ENCODE peak calls at places on chromosome 22, in five cellular contexts. One of them, this sample, is unnamed.

GRCh38 chr22:50326959-50327710 is at the start of gene DENND6B:
- DNase-seq in H9: peak
- DNase-seq in suprapubic skin: no peak
- DNase-seq in fibroblast of lung: peak
- DNase-seq in right lobe of liver: peak
- DNase-seq in this sample: peak

GRCh38 chr22:35558031-35558430 is 17.4 kb downstream of the RASD2 start:
- DNase-seq in suprapubic skin: no peak
- DNase-seq in fibroblast of lung: no peak
- DNase-seq in H9: no peak
- DNase-seq in right lobe of liver: no peak
- DNase-seq in this sample: no peak

GRCh38 chr22:48065852-48066251 is 1303.4 kb downstream of the TBC1D22A start:
- DNase-seq in right lobe of liver: no peak
- DNase-seq in fibroblast of lung: no peak
- DNase-seq in H9: no peak
- DNase-seq in suprapubic skin: no peak
- DNase-seq in this sample: no peak

GRCh38 chr22:36197065-36197440 is 4.6 kb downstream of the APOL4 start:
- DNase-seq in H9: peak
- DNase-seq in right lobe of liver: no peak
- DNase-seq in fibroblast of lung: peak
- DNase-seq in suprapubic skin: no peak
- DNase-seq in this sample: peak

GRCh38 chr22:26360169-26360885 is 68.7 kb upstream of the ASPHD2 start:
- DNase-seq in H9: peak
- DNase-seq in suprapubic skin: no peak
- DNase-seq in right lobe of liver: peak
- DNase-seq in fibroblast of lung: peak
- DNase-seq in this sample: peak

GRCh38 chr22:27867114-27867957 is 51.7 kb downstream of the PITPNB start:
- DNase-seq in suprapubic skin: no peak
- DNase-seq in fibroblast of lung: no peak
- DNase-seq in right lobe of liver: no peak
- DNase-seq in H9: no peak
- DNase-seq in this sample: no peak

GRCh38 chr22:37273126-37273845 is 9.0 kb upstream of the CYTH4 start:
- DNase-seq in right lobe of liver: peak
- DNase-seq in suprapubic skin: no peak
- DNase-seq in fibroblast of lung: peak
- DNase-seq in H9: no peak
- DNase-seq in this sample: no peak

GRCh38 chr22:50272103-50272782 is 2.1 kb upstream of the MAPK11 start:
- DNase-seq in H9: no peak
- DNase-seq in fibroblast of lung: no peak
- DNase-seq in right lobe of liver: no peak
- DNase-seq in suprapubic skin: no peak
- DNase-seq in this sample: no peak

GRCh38 chr22:46769191-46769675 is 6.8 kb downstream of the TBC1D22A start:
- DNase-seq in suprapubic skin: no peak
- DNase-seq in H9: no peak
- DNase-seq in right lobe of liver: no peak
- DNase-seq in fibroblast of lung: no peak
- DNase-seq in this sample: peak

GRCh38 chr22:35892192-35892591 is 136.4 kb downstream of the RBFOX2 start:
- DNase-seq in fibroblast of lung: peak
- DNase-seq in H9: no peak
- DNase-seq in right lobe of liver: no peak
- DNase-seq in suprapubic skin: no peak
- DNase-seq in this sample: no peak

GRCh38 chr22:36430863-36431262 is 43.1 kb upstream of the MYH9 start:
- DNase-seq in suprapubic skin: no peak
- DNase-seq in H9: no peak
- DNase-seq in right lobe of liver: no peak
- DNase-seq in fibroblast of lung: no peak
- DNase-seq in this sample: no peak

DNA sequence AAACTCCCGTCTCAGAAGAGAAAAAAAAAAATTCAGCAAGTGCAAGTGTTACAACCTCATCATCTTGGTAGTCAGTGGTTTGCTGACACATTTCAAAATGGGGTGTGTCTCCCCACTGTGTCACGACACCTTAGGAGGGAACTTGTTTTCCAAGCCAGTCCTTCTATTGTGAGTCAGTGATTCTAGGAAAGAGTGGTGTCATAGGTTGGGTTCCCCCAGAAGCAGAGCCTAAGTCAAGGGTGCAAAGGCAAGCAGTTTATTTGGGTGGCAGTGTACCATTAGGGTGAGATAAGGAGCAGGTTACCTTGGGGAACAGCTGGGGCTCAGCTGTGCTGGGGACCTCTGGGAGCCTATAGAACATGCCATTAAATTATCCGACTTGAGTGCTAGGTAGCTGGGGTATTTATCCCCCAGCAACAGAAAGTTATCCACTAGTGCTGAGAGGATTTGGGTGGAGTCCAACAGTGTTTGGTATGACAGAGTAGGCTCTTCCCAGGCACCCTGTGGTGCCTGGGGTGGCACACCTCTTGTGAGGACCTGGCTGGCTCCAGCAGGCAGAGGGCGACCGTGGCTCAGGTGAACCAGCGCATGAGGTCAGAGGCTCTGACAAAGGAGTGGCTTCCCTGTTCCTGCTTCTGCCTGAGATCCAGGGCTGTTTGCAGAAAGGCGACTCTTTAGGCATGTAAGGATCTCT is 41.7 kb downstream of the KIAA1671 start:
- DNase-seq in fibroblast of lung: no peak
- DNase-seq in right lobe of liver: peak
- DNase-seq in H9: peak
- DNase-seq in suprapubic skin: no peak
- DNase-seq in this sample: peak
- H3K27ac ChIP-seq in fibroblast of lung: no peak
- H3K27ac ChIP-seq in right lobe of liver: no peak
- H3K27ac ChIP-seq in H9: no peak
- H3K27ac ChIP-seq in suprapubic skin: peak
- H3K27ac ChIP-seq in this sample: peak

GRCh38 chr22:44526431-44527115 is 28.5 kb upstream of the RTL6 start:
- DNase-seq in H9: no peak
- DNase-seq in suprapubic skin: no peak
- DNase-seq in fibroblast of lung: no peak
- DNase-seq in right lobe of liver: no peak
- DNase-seq in this sample: no peak

GRCh38 chr22:44524806-44525205 is 26.8 kb upstream of the RTL6 start:
- DNase-seq in right lobe of liver: no peak
- DNase-seq in fibroblast of lung: no peak
- DNase-seq in H9: peak
- DNase-seq in suprapubic skin: no peak
- DNase-seq in this sample: no peak

GRCh38 chr22:44525872-44526271 is 27.8 kb upstream of the RTL6 start:
- DNase-seq in fibroblast of lung: peak
- DNase-seq in right lobe of liver: no peak
- DNase-seq in suprapubic skin: no peak
- DNase-seq in H9: no peak
- DNase-seq in this sample: no peak

GRCh38 chr22:44522526-44523170 is 24.6 kb upstream of the RTL6 start:
- DNase-seq in right lobe of liver: no peak
- DNase-seq in suprapubic skin: no peak
- DNase-seq in fibroblast of lung: no peak
- DNase-seq in H9: peak
- DNase-seq in this sample: no peak

GRCh38 chr22:44523981-44524759 is 26.1 kb upstream of the RTL6 start:
- DNase-seq in H9: peak
- DNase-seq in right lobe of liver: no peak
- DNase-seq in fibroblast of lung: peak
- DNase-seq in suprapubic skin: no peak
- DNase-seq in this sample: no peak
- H3K27ac ChIP-seq in H9: no peak
- H3K27ac ChIP-seq in right lobe of liver: peak
- H3K27ac ChIP-seq in fibroblast of lung: peak
- H3K27ac ChIP-seq in suprapubic skin: no peak
- H3K27ac ChIP-seq in this sample: peak

DNA sequence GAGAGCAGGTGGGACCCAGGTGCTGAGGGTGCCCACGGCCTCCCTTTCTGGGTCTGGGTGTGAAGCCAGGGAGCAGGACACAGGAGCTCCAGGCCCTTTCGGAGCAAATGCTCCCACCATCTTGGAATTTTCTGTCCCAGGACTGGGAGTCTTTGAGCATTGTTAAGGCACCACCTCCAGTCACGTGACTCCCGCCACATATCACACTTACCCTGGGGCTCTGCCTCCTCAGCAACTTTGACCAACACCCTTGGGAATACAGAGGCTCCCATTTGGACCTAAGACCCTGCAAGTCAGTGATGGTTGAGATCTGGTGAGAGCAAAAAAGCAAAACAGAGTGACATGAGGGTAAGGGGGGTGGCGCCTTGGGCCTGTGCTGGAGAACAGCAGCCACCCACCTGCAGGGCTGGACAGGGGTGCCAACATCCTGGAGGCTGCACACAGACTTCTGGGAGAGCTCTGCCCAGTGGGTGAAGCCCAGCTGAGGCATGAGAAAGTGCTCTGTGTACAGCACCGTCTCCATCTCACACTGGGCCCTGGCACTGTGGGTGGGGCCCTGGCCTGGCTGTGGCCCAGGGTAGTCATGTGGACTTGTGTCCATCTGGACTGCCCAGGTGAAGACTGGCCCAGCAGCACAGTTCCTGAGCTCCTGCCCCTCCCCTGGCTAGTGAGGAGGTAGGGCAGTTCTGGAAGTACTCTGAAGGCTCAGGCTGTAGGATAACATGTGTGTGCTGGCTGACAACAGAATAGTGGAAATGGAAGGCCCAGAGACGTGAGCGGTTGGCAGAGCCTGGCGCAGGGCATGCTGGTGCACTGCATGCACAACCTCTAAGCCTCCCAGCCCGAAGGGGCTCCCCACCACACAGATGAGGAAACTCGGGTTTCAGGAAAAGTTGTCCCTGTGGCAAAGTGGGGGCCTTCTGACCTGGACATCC is 35.6 kb downstream of the RSPH14 start:
- DNase-seq in H9: no peak
- DNase-seq in suprapubic skin: no peak
- DNase-seq in right lobe of liver: no peak
- DNase-seq in fibroblast of lung: no peak
- DNase-seq in this sample: no peak
- H3K27ac ChIP-seq in H9: no peak
- H3K27ac ChIP-seq in suprapubic skin: no peak
- H3K27ac ChIP-seq in right lobe of liver: no peak
- H3K27ac ChIP-seq in fibroblast of lung: no peak
- H3K27ac ChIP-seq in this sample: no peak

DNA sequence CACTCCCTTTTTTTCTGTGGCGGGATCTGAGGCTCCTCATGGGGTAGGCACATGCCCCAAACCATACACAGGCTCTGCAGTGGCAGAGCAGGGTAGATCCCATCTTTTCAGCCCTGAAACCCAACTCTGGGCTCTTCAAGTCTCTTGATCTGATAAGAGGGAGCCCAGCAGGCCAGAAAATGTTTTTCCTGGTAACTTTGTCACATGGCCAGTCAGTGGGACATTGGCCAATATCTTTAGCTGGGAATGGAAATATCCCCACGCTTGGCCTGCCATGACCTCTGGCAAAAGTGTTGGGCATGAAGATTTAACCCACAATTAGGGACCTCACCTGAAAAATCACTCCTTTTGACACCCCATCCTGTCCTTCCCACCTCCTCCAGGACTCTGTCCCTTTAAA is 8.1 kb downstream of the INPP5J start:
- DNase-seq in H9: no peak
- DNase-seq in right lobe of liver: no peak
- DNase-seq in fibroblast of lung: no peak
- DNase-seq in suprapubic skin: no peak
- DNase-seq in this sample: no peak
- H3K27ac ChIP-seq in H9: no peak
- H3K27ac ChIP-seq in right lobe of liver: no peak
- H3K27ac ChIP-seq in fibroblast of lung: no peak
- H3K27ac ChIP-seq in suprapubic skin: no peak
- H3K27ac ChIP-seq in this sample: no peak

DNA sequence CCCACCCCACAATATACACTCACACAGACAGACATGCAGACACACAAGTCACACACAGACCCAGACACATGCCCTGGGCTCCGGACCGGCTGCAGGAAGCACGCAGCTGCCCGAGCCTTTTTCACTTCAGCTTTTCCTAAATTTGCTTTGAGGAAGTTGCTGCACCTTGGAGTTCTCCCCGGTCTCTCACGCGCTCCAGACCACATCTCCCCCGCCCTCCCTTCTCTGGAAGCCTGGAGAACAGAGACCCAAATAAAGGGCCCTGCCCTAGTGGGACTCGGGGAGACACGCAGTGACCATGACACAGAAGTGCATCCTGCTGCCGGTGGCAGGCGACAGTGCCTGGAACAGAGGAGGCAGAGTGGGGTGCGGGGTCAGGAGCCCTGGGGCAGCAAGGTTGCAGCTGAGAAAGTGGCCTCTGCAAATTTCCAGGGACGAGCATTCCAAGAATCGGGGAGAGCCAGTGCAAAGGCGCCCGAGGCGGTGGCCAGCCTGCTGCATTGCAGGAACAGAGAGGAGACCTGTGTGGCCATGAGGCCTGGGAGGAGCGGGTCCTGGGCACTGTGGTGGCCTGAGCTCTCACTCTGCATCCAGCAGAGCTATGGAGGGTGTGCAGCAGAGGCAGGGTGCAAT is 19.1 kb downstream of the RPL3 start:
- DNase-seq in right lobe of liver: no peak
- DNase-seq in H9: no peak
- DNase-seq in fibroblast of lung: peak
- DNase-seq in suprapubic skin: no peak
- DNase-seq in this sample: no peak
- H3K27ac ChIP-seq in right lobe of liver: peak
- H3K27ac ChIP-seq in H9: no peak
- H3K27ac ChIP-seq in fibroblast of lung: no peak
- H3K27ac ChIP-seq in suprapubic skin: peak
- H3K27ac ChIP-seq in this sample: peak

GRCh38 chr22:49262167-49262566 is 565.5 kb downstream of the BRD1 start:
- DNase-seq in suprapubic skin: peak
- DNase-seq in right lobe of liver: no peak
- DNase-seq in fibroblast of lung: no peak
- DNase-seq in H9: no peak
- DNase-seq in this sample: no peak
- H3K27ac ChIP-seq in suprapubic skin: no peak
- H3K27ac ChIP-seq in right lobe of liver: no peak
- H3K27ac ChIP-seq in fibroblast of lung: no peak
- H3K27ac ChIP-seq in H9: no peak
- H3K27ac ChIP-seq in this sample: no peak

GRCh38 chr22:38335077-38335476 is 17.8 kb upstream of the CSNK1E start:
- DNase-seq in H9: no peak
- DNase-seq in fibroblast of lung: peak
- DNase-seq in suprapubic skin: no peak
- DNase-seq in right lobe of liver: no peak
- DNase-seq in this sample: no peak

GRCh38 chr22:38338772-38339379 is 21.6 kb upstream of the CSNK1E start:
- DNase-seq in H9: no peak
- DNase-seq in right lobe of liver: no peak
- DNase-seq in suprapubic skin: peak
- DNase-seq in fibroblast of lung: peak
- DNase-seq in this sample: no peak

GRCh38 chr22:38336699-38337098 is 19.5 kb upstream of the CSNK1E start:
- DNase-seq in right lobe of liver: no peak
- DNase-seq in fibroblast of lung: no peak
- DNase-seq in suprapubic skin: no peak
- DNase-seq in H9: no peak
- DNase-seq in this sample: no peak
- H3K27ac ChIP-seq in right lobe of liver: no peak
- H3K27ac ChIP-seq in fibroblast of lung: no peak
- H3K27ac ChIP-seq in suprapubic skin: no peak
- H3K27ac ChIP-seq in H9: no peak
- H3K27ac ChIP-seq in this sample: no peak